ENCODE peak calls at places on chromosomes 11 and 22, in five cellular contexts. One of them, this sample, is unnamed.

GRCh38 chr11:92764128-92764527 is 205.3 kb upstream of the MTNR1B start:
- DNase-seq in AG04450: no peak
- DNase-seq in prostate gland: no peak
- DNase-seq in small intestine: no peak
- DNase-seq in cardiac muscle cell: no peak
- DNase-seq in this sample: no peak

GRCh38 chr11:12133539-12134238 is 23.3 kb downstream of the MICAL2 start:
- DNase-seq in AG04450: no peak
- DNase-seq in prostate gland: no peak
- DNase-seq in small intestine: no peak
- DNase-seq in cardiac muscle cell: no peak
- DNase-seq in this sample: no peak

GRCh38 chr22:25193548-25193947 is 6.1 kb upstream of the CRYBB3 start:
- DNase-seq in AG04450: no peak
- DNase-seq in prostate gland: no peak
- DNase-seq in small intestine: no peak
- DNase-seq in cardiac muscle cell: peak; percentile 68
- DNase-seq in this sample: no peak

GRCh38 chr11:72814831-72815618 is 814 bp downstream of the ATG16L2 start:
- DNase-seq in AG04450: no peak
- DNase-seq in prostate gland: no peak
- DNase-seq in small intestine: peak; percentile 48
- DNase-seq in cardiac muscle cell: peak; percentile 75
- DNase-seq in this sample: no peak

GRCh38 chr11:27912916-27913315 is 195.0 kb downstream of the KIF18A start:
- DNase-seq in AG04450: no peak
- DNase-seq in prostate gland: no peak
- DNase-seq in small intestine: no peak
- DNase-seq in cardiac muscle cell: no peak
- DNase-seq in this sample: no peak

GRCh38 chr22:24424001-24424900 is 3.1 kb upstream of the ADORA2A start:
- DNase-seq in AG04450: no peak
- DNase-seq in prostate gland: no peak
- DNase-seq in small intestine: no peak
- DNase-seq in cardiac muscle cell: no peak
- DNase-seq in this sample: no peak

GRCh38 chr11:40445391-40445790 is 1014.1 kb downstream of the LRRC4C start:
- DNase-seq in AG04450: no peak
- DNase-seq in prostate gland: no peak
- DNase-seq in small intestine: no peak
- DNase-seq in cardiac muscle cell: no peak
- DNase-seq in this sample: no peak

GRCh38 chr11:11016123-11016522 is 158.3 kb upstream of the ZBED5 start:
- DNase-seq in AG04450: no peak
- DNase-seq in prostate gland: no peak
- DNase-seq in small intestine: no peak
- DNase-seq in cardiac muscle cell: no peak
- DNase-seq in this sample: no peak

GRCh38 chr11:46112961-46113617 is 8.2 kb downstream of the PHF21A start:
- DNase-seq in AG04450: no peak
- DNase-seq in prostate gland: peak; percentile 49
- DNase-seq in small intestine: peak; percentile 77
- DNase-seq in cardiac muscle cell: peak; percentile 62
- DNase-seq in this sample: peak; percentile 21

GRCh38 chr11:26231252-26231661 is 100.7 kb upstream of the ANO3 start:
- DNase-seq in AG04450: peak; percentile 44
- DNase-seq in prostate gland: no peak
- DNase-seq in small intestine: no peak
- DNase-seq in cardiac muscle cell: no peak
- DNase-seq in this sample: no peak

GRCh38 chr11:11179239-11179638 is 173.8 kb downstream of the CSNK2A3 start:
- DNase-seq in AG04450: peak; percentile 45
- DNase-seq in prostate gland: peak; percentile 37
- DNase-seq in small intestine: no peak
- DNase-seq in cardiac muscle cell: no peak
- DNase-seq in this sample: peak; percentile 75

GRCh38 chr11:73177380-73178091 is 35.4 kb upstream of the FCHSD2 start:
- DNase-seq in AG04450: no peak
- DNase-seq in prostate gland: no peak
- DNase-seq in small intestine: no peak
- DNase-seq in cardiac muscle cell: no peak
- DNase-seq in this sample: no peak

GRCh38 chr11:120391297-120391696 is 55.1 kb downstream of the ARHGEF12 start:
- DNase-seq in AG04450: no peak
- DNase-seq in prostate gland: no peak
- DNase-seq in small intestine: no peak
- DNase-seq in cardiac muscle cell: peak; percentile 19
- DNase-seq in this sample: no peak

GRCh38 chr11:898540-899190 is 11.9 kb downstream of the CHID1 start:
- DNase-seq in AG04450: no peak
- DNase-seq in prostate gland: no peak
- DNase-seq in small intestine: no peak
- DNase-seq in cardiac muscle cell: peak; percentile 41
- DNase-seq in this sample: no peak

GRCh38 chr22:38718414-38718813 is 12.7 kb downstream of the GTPBP1 start:
- DNase-seq in AG04450: no peak
- DNase-seq in prostate gland: peak; percentile 59
- DNase-seq in small intestine: peak; percentile 87
- DNase-seq in cardiac muscle cell: no peak
- DNase-seq in this sample: peak; percentile 70

GRCh38 chr11:85099522-85099921 is 527.6 kb downstream of the DLG2 start:
- DNase-seq in AG04450: no peak
- DNase-seq in prostate gland: no peak
- DNase-seq in small intestine: no peak
- DNase-seq in cardiac muscle cell: peak; percentile 21
- DNase-seq in this sample: no peak

GRCh38 chr11:43788394-43788793 is 92.2 kb upstream of the ALKBH3 start:
- DNase-seq in AG04450: no peak
- DNase-seq in prostate gland: peak; percentile 4
- DNase-seq in small intestine: peak; percentile 24
- DNase-seq in cardiac muscle cell: no peak
- DNase-seq in this sample: no peak

GRCh38 chr11:10566257-10566956 is 2.1 kb downstream of the LYVE1 start:
- DNase-seq in AG04450: no peak
- DNase-seq in prostate gland: no peak
- DNase-seq in small intestine: no peak
- DNase-seq in cardiac muscle cell: no peak
- DNase-seq in this sample: no peak

GRCh38 chr11:117670443-117670842 is 126.6 kb downstream of the DSCAML1 start:
- DNase-seq in AG04450: no peak
- DNase-seq in prostate gland: no peak
- DNase-seq in small intestine: no peak
- DNase-seq in cardiac muscle cell: no peak
- DNase-seq in this sample: no peak

GRCh38 chr11:117669062-117669461 is 128.0 kb downstream of the DSCAML1 start:
- DNase-seq in AG04450: no peak
- DNase-seq in prostate gland: no peak
- DNase-seq in small intestine: no peak
- DNase-seq in cardiac muscle cell: no peak
- DNase-seq in this sample: no peak

GRCh38 chr11:117671370-117671769 is 125.6 kb downstream of the DSCAML1 start:
- DNase-seq in AG04450: no peak
- DNase-seq in prostate gland: no peak
- DNase-seq in small intestine: no peak
- DNase-seq in cardiac muscle cell: no peak
- DNase-seq in this sample: no peak

GRCh38 chr11:117669616-117670015 is 127.4 kb downstream of the DSCAML1 start:
- DNase-seq in AG04450: no peak
- DNase-seq in prostate gland: no peak
- DNase-seq in small intestine: no peak
- DNase-seq in cardiac muscle cell: no peak
- DNase-seq in this sample: no peak

DNA sequence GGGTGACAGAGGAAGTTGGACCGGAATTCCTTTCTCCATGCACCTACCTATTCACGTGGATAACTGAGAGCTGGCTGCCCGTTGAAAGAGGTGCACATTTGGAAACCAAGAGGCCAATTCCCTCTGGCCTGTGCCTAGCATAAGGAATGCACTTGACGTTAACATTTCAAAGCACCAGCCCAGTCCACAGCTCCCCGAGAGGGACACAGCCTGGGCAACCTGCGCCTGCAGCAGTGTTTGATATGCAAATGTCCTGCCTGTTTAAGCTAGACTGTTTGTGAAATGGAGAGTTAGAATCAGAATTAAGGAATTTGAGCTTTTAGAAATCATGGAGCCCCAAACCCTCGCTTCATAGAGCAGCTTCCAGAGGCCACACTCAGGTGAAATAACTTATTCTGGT is 126.1 kb downstream of the DSCAML1 start:
- DNase-seq in AG04450: no peak
- DNase-seq in prostate gland: no peak
- DNase-seq in small intestine: no peak
- DNase-seq in cardiac muscle cell: no peak
- DNase-seq in this sample: no peak
- H3K4me3 ChIP-seq in AG04450: no peak overlapping the region
- H3K4me3 ChIP-seq in prostate gland: no peak overlapping the region
- H3K4me3 ChIP-seq in small intestine: no peak overlapping the region
- H3K4me3 ChIP-seq in cardiac muscle cell: no peak overlapping the region
- H3K4me3 ChIP-seq in this sample: no peak overlapping the region

GRCh38 chr11:128889657-128890213 is 1.4 kb upstream of the KCNJ5 start:
- DNase-seq in AG04450: no peak
- DNase-seq in prostate gland: no peak
- DNase-seq in small intestine: no peak
- DNase-seq in cardiac muscle cell: no peak
- DNase-seq in this sample: no peak
- H3K4me3 ChIP-seq in AG04450: no peak overlapping the region
- H3K4me3 ChIP-seq in prostate gland: no peak overlapping the region
- H3K4me3 ChIP-seq in small intestine: no peak overlapping the region
- H3K4me3 ChIP-seq in cardiac muscle cell: peak overlapping the region; percentile 76
- H3K4me3 ChIP-seq in this sample: no peak overlapping the region

GRCh38 chr11:24842308-24842707 is 345.5 kb downstream of the LUZP2 start:
- DNase-seq in AG04450: no peak
- DNase-seq in prostate gland: no peak
- DNase-seq in small intestine: no peak
- DNase-seq in cardiac muscle cell: no peak
- DNase-seq in this sample: no peak
- H3K4me3 ChIP-seq in AG04450: no peak overlapping the region
- H3K4me3 ChIP-seq in prostate gland: no peak overlapping the region
- H3K4me3 ChIP-seq in small intestine: no peak overlapping the region
- H3K4me3 ChIP-seq in cardiac muscle cell: no peak overlapping the region
- H3K4me3 ChIP-seq in this sample: no peak overlapping the region

DNA sequence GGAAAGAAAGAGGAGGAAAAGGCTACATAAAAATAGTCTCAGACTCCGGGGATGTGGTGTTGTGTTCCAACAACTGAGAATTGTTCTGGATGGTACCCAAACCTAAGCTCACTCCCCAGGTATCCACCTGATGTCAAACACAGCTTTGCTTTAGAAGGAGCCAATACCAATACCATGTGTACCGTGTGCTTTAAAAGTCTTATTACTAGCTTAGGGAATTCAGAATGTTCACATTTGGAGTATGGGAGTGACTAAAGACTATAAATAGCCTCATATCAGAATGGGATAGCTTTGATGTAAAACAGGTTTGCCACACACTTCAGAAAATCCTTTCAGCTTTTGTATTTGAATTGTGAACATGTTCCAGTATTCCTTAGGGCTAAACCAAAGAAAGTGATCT is 248.7 kb upstream of the ARHGAP42 start:
- DNase-seq in AG04450: no peak
- DNase-seq in prostate gland: no peak
- DNase-seq in small intestine: no peak
- DNase-seq in cardiac muscle cell: peak; percentile 71
- DNase-seq in this sample: no peak
- H3K4me3 ChIP-seq in AG04450: no peak overlapping the region
- H3K4me3 ChIP-seq in prostate gland: no peak overlapping the region
- H3K4me3 ChIP-seq in small intestine: no peak overlapping the region
- H3K4me3 ChIP-seq in cardiac muscle cell: no peak overlapping the region
- H3K4me3 ChIP-seq in this sample: no peak overlapping the region

GRCh38 chr22:37259540-37260029 is 15.5 kb upstream of the RAC2 start:
- DNase-seq in AG04450: no peak
- DNase-seq in prostate gland: no peak
- DNase-seq in small intestine: peak; percentile 25
- DNase-seq in cardiac muscle cell: peak; percentile 68
- DNase-seq in this sample: no peak
- H3K4me3 ChIP-seq in AG04450: peak overlapping the region; percentile 17
- H3K4me3 ChIP-seq in prostate gland: no peak overlapping the region
- H3K4me3 ChIP-seq in small intestine: no peak overlapping the region
- H3K4me3 ChIP-seq in cardiac muscle cell: no peak overlapping the region
- H3K4me3 ChIP-seq in this sample: no peak overlapping the region

GRCh38 chr11:121451178-121451981 is 734 bp upstream of the SORL1 start:
- DNase-seq in AG04450: no peak
- DNase-seq in prostate gland: peak; percentile 69
- DNase-seq in small intestine: peak; percentile 86
- DNase-seq in cardiac muscle cell: no peak
- DNase-seq in this sample: no peak
- H3K4me3 ChIP-seq in AG04450: peak overlapping the region; percentile 74
- H3K4me3 ChIP-seq in prostate gland: peak overlapping the region; percentile 84
- H3K4me3 ChIP-seq in small intestine: peak overlapping the region; percentile 70
- H3K4me3 ChIP-seq in cardiac muscle cell: peak overlapping the region; percentile 52
- H3K4me3 ChIP-seq in this sample: peak overlapping the region; percentile 68

DNA sequence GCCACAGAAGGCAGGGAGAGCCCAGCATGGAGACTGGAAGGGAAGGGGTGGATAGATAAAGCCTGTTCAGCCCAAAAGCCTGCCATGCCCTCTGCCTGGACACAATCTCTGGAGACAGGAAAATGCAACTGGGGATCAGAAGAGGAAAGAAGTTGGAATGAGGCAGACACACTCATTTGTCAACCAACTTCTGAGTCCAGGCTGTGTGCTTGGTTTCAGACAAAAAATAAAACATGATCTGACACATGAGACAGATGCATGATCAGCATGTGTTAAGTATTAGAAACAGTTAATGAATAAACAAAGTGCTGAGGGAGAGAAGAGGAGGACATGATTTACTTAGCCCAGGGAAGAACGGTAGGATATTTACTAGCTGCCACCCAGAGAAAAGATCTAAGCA is 849 bp downstream of the LRRN4CL start:
- DNase-seq in AG04450: no peak
- DNase-seq in prostate gland: no peak
- DNase-seq in small intestine: no peak
- DNase-seq in cardiac muscle cell: no peak
- DNase-seq in this sample: no peak
- H3K4me3 ChIP-seq in AG04450: peak overlapping the region; percentile 10
- H3K4me3 ChIP-seq in prostate gland: peak overlapping the region; percentile 6
- H3K4me3 ChIP-seq in small intestine: no peak overlapping the region
- H3K4me3 ChIP-seq in cardiac muscle cell: no peak overlapping the region
- H3K4me3 ChIP-seq in this sample: no peak overlapping the region

This sample was measured in kidney epithelial cell.